ENCODE peak calls at places on chromosomes 12 and 14, in ten cellular contexts. One of them, this sample, is unnamed. For H3K4me1, the result is how much of the 10 kb centered on the place peaks cover.

GRCh38 chr14:100540141-100540925 is 46.9 kb downstream of the BEGAIN start:
- DNase-seq in pancreas: peak
- DNase-seq in fibroblast of lung: no peak
- DNase-seq in A549: no peak
- DNase-seq in CD8-positive, alpha-beta memory T cell: no peak
- DNase-seq in OCI-LY7: no peak
- DNase-seq in tibial artery: no peak
- DNase-seq in thoracic aorta: no peak
- DNase-seq in GM23248: no peak
- DNase-seq in esophagus muscularis mucosa: no peak
- DNase-seq in this sample: no peak

GRCh38 chr12:116065561-116065960 is 211.9 kb downstream of the MED13L start:
- DNase-seq in pancreas: no peak
- DNase-seq in fibroblast of lung: no peak
- DNase-seq in A549: no peak
- DNase-seq in CD8-positive, alpha-beta memory T cell: no peak
- DNase-seq in OCI-LY7: no peak
- DNase-seq in tibial artery: no peak
- DNase-seq in thoracic aorta: no peak
- DNase-seq in GM23248: peak
- DNase-seq in esophagus muscularis mucosa: no peak
- DNase-seq in this sample: peak

GRCh38 chr12:127230843-127231260 is 1036.1 kb upstream of the TMEM132C start:
- DNase-seq in pancreas: no peak
- DNase-seq in fibroblast of lung: peak
- DNase-seq in A549: no peak
- DNase-seq in CD8-positive, alpha-beta memory T cell: no peak
- DNase-seq in OCI-LY7: no peak
- DNase-seq in tibial artery: no peak
- DNase-seq in thoracic aorta: no peak
- DNase-seq in GM23248: peak
- DNase-seq in esophagus muscularis mucosa: no peak
- DNase-seq in this sample: peak

GRCh38 chr12:47033797-47034555 is 45.4 kb upstream of the PCED1B start:
- DNase-seq in pancreas: no peak
- DNase-seq in fibroblast of lung: peak
- DNase-seq in A549: no peak
- DNase-seq in CD8-positive, alpha-beta memory T cell: no peak
- DNase-seq in OCI-LY7: no peak
- DNase-seq in tibial artery: no peak
- DNase-seq in thoracic aorta: no peak
- DNase-seq in GM23248: no peak
- DNase-seq in esophagus muscularis mucosa: no peak
- DNase-seq in this sample: peak

GRCh38 chr12:32365473-32366064 is 33.8 kb upstream of the FGD4 start:
- DNase-seq in pancreas: peak
- DNase-seq in fibroblast of lung: peak
- DNase-seq in A549: peak
- DNase-seq in CD8-positive, alpha-beta memory T cell: peak
- DNase-seq in OCI-LY7: peak
- DNase-seq in tibial artery: peak
- DNase-seq in thoracic aorta: no peak
- DNase-seq in GM23248: peak
- DNase-seq in esophagus muscularis mucosa: no peak
- DNase-seq in this sample: peak

GRCh38 chr14:37678916-37679315 is 83.5 kb downstream of the TTC6 start:
- DNase-seq in pancreas: no peak
- DNase-seq in fibroblast of lung: peak
- DNase-seq in A549: no peak
- DNase-seq in CD8-positive, alpha-beta memory T cell: no peak
- DNase-seq in OCI-LY7: no peak
- DNase-seq in tibial artery: no peak
- DNase-seq in thoracic aorta: no peak
- DNase-seq in GM23248: peak
- DNase-seq in esophagus muscularis mucosa: no peak
- DNase-seq in this sample: no peak

GRCh38 chr12:51675062-51675803 is 84.2 kb downstream of the SCN8A start:
- DNase-seq in pancreas: no peak
- DNase-seq in fibroblast of lung: no peak
- DNase-seq in A549: no peak
- DNase-seq in CD8-positive, alpha-beta memory T cell: no peak
- DNase-seq in OCI-LY7: no peak
- DNase-seq in tibial artery: no peak
- DNase-seq in thoracic aorta: no peak
- DNase-seq in GM23248: no peak
- DNase-seq in esophagus muscularis mucosa: no peak
- DNase-seq in this sample: no peak

GRCh38 chr14:58607571-58608317 is 30.0 kb upstream of the DACT1 start:
- DNase-seq in pancreas: no peak
- DNase-seq in fibroblast of lung: peak
- DNase-seq in A549: no peak
- DNase-seq in CD8-positive, alpha-beta memory T cell: no peak
- DNase-seq in OCI-LY7: no peak
- DNase-seq in tibial artery: no peak
- DNase-seq in thoracic aorta: no peak
- DNase-seq in GM23248: peak
- DNase-seq in esophagus muscularis mucosa: no peak
- DNase-seq in this sample: peak

GRCh38 chr14:67798731-67799130 is 17.7 kb downstream of the ZFYVE26 start:
- DNase-seq in pancreas: no peak
- DNase-seq in fibroblast of lung: no peak
- DNase-seq in A549: no peak
- DNase-seq in CD8-positive, alpha-beta memory T cell: no peak
- DNase-seq in OCI-LY7: no peak
- DNase-seq in tibial artery: no peak
- DNase-seq in thoracic aorta: no peak
- DNase-seq in GM23248: no peak
- DNase-seq in esophagus muscularis mucosa: no peak
- DNase-seq in this sample: no peak

GRCh38 chr12:132272706-132273105 is 56.7 kb downstream of the GALNT9 start:
- DNase-seq in pancreas: no peak
- DNase-seq in fibroblast of lung: no peak
- DNase-seq in A549: no peak
- DNase-seq in CD8-positive, alpha-beta memory T cell: no peak
- DNase-seq in OCI-LY7: no peak
- DNase-seq in tibial artery: no peak
- DNase-seq in thoracic aorta: no peak
- DNase-seq in GM23248: no peak
- DNase-seq in esophagus muscularis mucosa: no peak
- DNase-seq in this sample: no peak

GRCh38 chr12:9124346-9125031 is 8.8 kb upstream of the A2M start:
- DNase-seq in pancreas: no peak
- DNase-seq in fibroblast of lung: no peak
- DNase-seq in A549: no peak
- DNase-seq in CD8-positive, alpha-beta memory T cell: no peak
- DNase-seq in OCI-LY7: no peak
- DNase-seq in tibial artery: no peak
- DNase-seq in thoracic aorta: no peak
- DNase-seq in GM23248: no peak
- DNase-seq in esophagus muscularis mucosa: no peak
- DNase-seq in this sample: no peak

GRCh38 chr14:101862711-101863110 is 101.2 kb downstream of the PPP2R5C start:
- DNase-seq in pancreas: no peak
- DNase-seq in fibroblast of lung: peak
- DNase-seq in A549: no peak
- DNase-seq in CD8-positive, alpha-beta memory T cell: no peak
- DNase-seq in OCI-LY7: no peak
- DNase-seq in tibial artery: no peak
- DNase-seq in thoracic aorta: no peak
- DNase-seq in GM23248: peak
- DNase-seq in esophagus muscularis mucosa: no peak
- DNase-seq in this sample: no peak

GRCh38 chr14:76894308-76894707 is 68.1 kb downstream of the LRRC74A start:
- DNase-seq in pancreas: no peak
- DNase-seq in fibroblast of lung: no peak
- DNase-seq in A549: no peak
- DNase-seq in CD8-positive, alpha-beta memory T cell: no peak
- DNase-seq in OCI-LY7: no peak
- DNase-seq in tibial artery: no peak
- DNase-seq in thoracic aorta: no peak
- DNase-seq in GM23248: no peak
- DNase-seq in esophagus muscularis mucosa: no peak
- DNase-seq in this sample: no peak

GRCh38 chr12:128573907-128574306 is 249.9 kb downstream of the SLC15A4 start:
- DNase-seq in pancreas: no peak
- DNase-seq in fibroblast of lung: no peak
- DNase-seq in A549: no peak
- DNase-seq in CD8-positive, alpha-beta memory T cell: no peak
- DNase-seq in OCI-LY7: no peak
- DNase-seq in tibial artery: no peak
- DNase-seq in thoracic aorta: no peak
- DNase-seq in GM23248: no peak
- DNase-seq in esophagus muscularis mucosa: no peak
- DNase-seq in this sample: no peak

GRCh38 chr12:32116897-32117296 is 10.2 kb downstream of the BICD1 start:
- DNase-seq in pancreas: no peak
- DNase-seq in fibroblast of lung: peak
- DNase-seq in A549: no peak
- DNase-seq in CD8-positive, alpha-beta memory T cell: no peak
- DNase-seq in OCI-LY7: no peak
- DNase-seq in tibial artery: no peak
- DNase-seq in thoracic aorta: no peak
- DNase-seq in GM23248: peak
- DNase-seq in esophagus muscularis mucosa: no peak
- DNase-seq in this sample: peak

DNA sequence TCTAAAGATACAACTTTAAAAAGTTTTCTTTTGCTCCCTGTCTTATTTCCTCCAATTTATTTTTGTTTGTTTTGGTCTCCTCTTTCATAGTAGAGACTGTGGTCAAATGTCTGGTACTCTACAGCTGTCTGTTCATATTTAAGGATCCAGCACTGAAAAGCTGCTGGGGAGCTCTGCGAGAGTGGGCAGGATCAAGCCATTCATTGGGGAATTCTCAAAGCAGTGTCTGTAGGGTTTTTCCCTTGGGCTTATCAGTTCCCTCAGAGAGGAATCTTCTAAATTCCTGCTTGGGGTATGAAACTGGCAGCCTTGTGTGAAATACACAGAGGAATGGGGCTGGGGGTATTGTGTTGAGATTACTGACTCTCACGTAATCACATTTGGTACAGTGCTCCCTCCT is 52.3 kb downstream of the FNTB start:
- DNase-seq in pancreas: no peak
- DNase-seq in fibroblast of lung: no peak
- DNase-seq in A549: no peak
- DNase-seq in CD8-positive, alpha-beta memory T cell: no peak
- DNase-seq in OCI-LY7: no peak
- DNase-seq in tibial artery: no peak
- DNase-seq in thoracic aorta: no peak
- DNase-seq in GM23248: no peak
- DNase-seq in esophagus muscularis mucosa: no peak
- DNase-seq in this sample: no peak
- H3K4me3 ChIP-seq in pancreas: no peak
- H3K4me3 ChIP-seq in fibroblast of lung: no peak
- H3K4me3 ChIP-seq in A549: no peak
- H3K4me3 ChIP-seq in CD8-positive, alpha-beta memory T cell: no peak
- H3K4me3 ChIP-seq in OCI-LY7: no peak
- H3K4me3 ChIP-seq in tibial artery: no peak
- H3K4me3 ChIP-seq in thoracic aorta: no peak
- H3K4me3 ChIP-seq in GM23248: no peak
- H3K4me3 ChIP-seq in esophagus muscularis mucosa: no peak
- H3K4me3 ChIP-seq in this sample: no peak

GRCh38 chr12:124395986-124396385 is 101.1 kb downstream of the RFLNA start:
- DNase-seq in pancreas: no peak
- DNase-seq in fibroblast of lung: no peak
- DNase-seq in A549: no peak
- DNase-seq in CD8-positive, alpha-beta memory T cell: no peak
- DNase-seq in OCI-LY7: no peak
- DNase-seq in tibial artery: no peak
- DNase-seq in thoracic aorta: no peak
- DNase-seq in GM23248: peak
- DNase-seq in esophagus muscularis mucosa: no peak
- DNase-seq in this sample: no peak
- H3K4me1 ChIP-seq in pancreas: under half
- H3K4me1 ChIP-seq in fibroblast of lung: under half
- H3K4me1 ChIP-seq in A549: half or more
- H3K4me1 ChIP-seq in CD8-positive, alpha-beta memory T cell: under half
- H3K4me1 ChIP-seq in OCI-LY7: under half
- H3K4me1 ChIP-seq in tibial artery: half or more
- H3K4me1 ChIP-seq in thoracic aorta: half or more
- H3K4me1 ChIP-seq in GM23248: under half
- H3K4me1 ChIP-seq in esophagus muscularis mucosa: half or more
- H3K4me1 ChIP-seq in this sample: half or more

GRCh38 chr12:57726884-57727757 is 11.4 kb downstream of the AGAP2 start:
- DNase-seq in pancreas: peak
- DNase-seq in fibroblast of lung: peak
- DNase-seq in A549: no peak
- DNase-seq in CD8-positive, alpha-beta memory T cell: no peak
- DNase-seq in OCI-LY7: no peak
- DNase-seq in tibial artery: no peak
- DNase-seq in thoracic aorta: no peak
- DNase-seq in GM23248: peak
- DNase-seq in esophagus muscularis mucosa: no peak
- DNase-seq in this sample: no peak

GRCh38 chr12:57724936-57725740 is 13.4 kb downstream of the AGAP2 start:
- DNase-seq in pancreas: no peak
- DNase-seq in fibroblast of lung: no peak
- DNase-seq in A549: no peak
- DNase-seq in CD8-positive, alpha-beta memory T cell: no peak
- DNase-seq in OCI-LY7: peak
- DNase-seq in tibial artery: no peak
- DNase-seq in thoracic aorta: no peak
- DNase-seq in GM23248: no peak
- DNase-seq in esophagus muscularis mucosa: peak
- DNase-seq in this sample: no peak

GRCh38 chr12:57727758-57728395 is 10.7 kb downstream of the AGAP2 start:
- DNase-seq in pancreas: no peak
- DNase-seq in fibroblast of lung: no peak
- DNase-seq in A549: no peak
- DNase-seq in CD8-positive, alpha-beta memory T cell: no peak
- DNase-seq in OCI-LY7: no peak
- DNase-seq in tibial artery: no peak
- DNase-seq in thoracic aorta: no peak
- DNase-seq in GM23248: no peak
- DNase-seq in esophagus muscularis mucosa: no peak
- DNase-seq in this sample: no peak

GRCh38 chr12:57725851-57726150 is 12.7 kb downstream of the AGAP2 start:
- DNase-seq in pancreas: no peak
- DNase-seq in fibroblast of lung: no peak
- DNase-seq in A549: peak
- DNase-seq in CD8-positive, alpha-beta memory T cell: no peak
- DNase-seq in OCI-LY7: no peak
- DNase-seq in tibial artery: no peak
- DNase-seq in thoracic aorta: no peak
- DNase-seq in GM23248: no peak
- DNase-seq in esophagus muscularis mucosa: no peak
- DNase-seq in this sample: no peak

GRCh38 chr12:57726151-57726883 is 12.2 kb downstream of the AGAP2 start:
- DNase-seq in pancreas: peak
- DNase-seq in fibroblast of lung: peak
- DNase-seq in A549: peak
- DNase-seq in CD8-positive, alpha-beta memory T cell: peak
- DNase-seq in OCI-LY7: no peak
- DNase-seq in tibial artery: peak
- DNase-seq in thoracic aorta: no peak
- DNase-seq in GM23248: peak
- DNase-seq in esophagus muscularis mucosa: no peak
- DNase-seq in this sample: peak
- H3K4me3 ChIP-seq in pancreas: peak
- H3K4me3 ChIP-seq in fibroblast of lung: peak
- H3K4me3 ChIP-seq in A549: peak
- H3K4me3 ChIP-seq in CD8-positive, alpha-beta memory T cell: no peak
- H3K4me3 ChIP-seq in OCI-LY7: no peak
- H3K4me3 ChIP-seq in tibial artery: peak
- H3K4me3 ChIP-seq in thoracic aorta: peak
- H3K4me3 ChIP-seq in GM23248: peak
- H3K4me3 ChIP-seq in esophagus muscularis mucosa: peak
- H3K4me3 ChIP-seq in this sample: peak

GRCh38 chr14:91332448-91333059 is 85.1 kb downstream of the CCDC88C start:
- DNase-seq in pancreas: peak
- DNase-seq in fibroblast of lung: no peak
- DNase-seq in A549: no peak
- DNase-seq in CD8-positive, alpha-beta memory T cell: no peak
- DNase-seq in OCI-LY7: no peak
- DNase-seq in tibial artery: no peak
- DNase-seq in thoracic aorta: no peak
- DNase-seq in GM23248: no peak
- DNase-seq in esophagus muscularis mucosa: no peak
- DNase-seq in this sample: no peak
- H3K4me1 ChIP-seq in pancreas: under half
- H3K4me1 ChIP-seq in fibroblast of lung: under half
- H3K4me1 ChIP-seq in A549: under half
- H3K4me1 ChIP-seq in CD8-positive, alpha-beta memory T cell: half or more
- H3K4me1 ChIP-seq in OCI-LY7: under half
- H3K4me1 ChIP-seq in tibial artery: under half
- H3K4me1 ChIP-seq in thoracic aorta: under half
- H3K4me1 ChIP-seq in GM23248: under half
- H3K4me1 ChIP-seq in esophagus muscularis mucosa: under half
- H3K4me1 ChIP-seq in this sample: under half

This sample was measured in adipocyte.